ENCODE peak calls at places on chromosome 14, in six cellular contexts. A, J, V, I, S and X are unnamed samples.

GRCh38 chr14:51552275-51552674 is 99.4 kb upstream of the FRMD6 start:
- DNase-seq in A (no peak), J (no peak), V (no peak), I (no peak), S (no peak), X (no peak)

GRCh38 chr14:30614155-30614554 is 8.0 kb upstream of the SCFD1 start:
- DNase-seq in A (no peak), J (no peak), V (no peak), I (no peak), S (no peak), X (no peak)

GRCh38 chr14:33455998-33456397 is 494.9 kb downstream of the EGLN3 start:
- DNase-seq in A (no peak), J (peak; percentile 34), V (no peak), I (no peak), S (no peak), X (no peak)

GRCh38 chr14:32588448-32589320 is 259.6 kb downstream of the AKAP6 start:
- DNase-seq in A (no peak), J (peak; percentile 55), V (peak; percentile 65), I (no peak), S (peak; percentile 73), X (peak; percentile 80)

GRCh38 chr14:104181761-104182530 is 43.6 kb downstream of the KIF26A start:
- DNase-seq in A (no peak), J (no peak), V (no peak), I (no peak), S (no peak), X (no peak)

GRCh38 chr14:61337893-61338292 is 16.5 kb downstream of the PRKCH start:
- DNase-seq in A (peak; percentile 36), J (no peak), V (no peak), I (no peak), S (no peak), X (no peak)

GRCh38 chr14:92557544-92557912 is 43.9 kb downstream of the RIN3 start:
- DNase-seq in A (no peak), J (no peak), V (no peak), I (no peak), S (no peak), X (no peak)

GRCh38 chr14:32350020-32350419 is 20.9 kb downstream of the AKAP6 start:
- DNase-seq in A (no peak), J (no peak), V (no peak), I (no peak), S (no peak), X (no peak)

GRCh38 chr14:95043732-95044462 is 113.4 kb downstream of the DICER1 start:
- DNase-seq in A (no peak), J (no peak), V (no peak), I (no peak), S (no peak), X (no peak)

GRCh38 chr14:99779751-99780150 is 13.5 kb upstream of the EML1 start:
- DNase-seq in A (no peak), J (peak; percentile 74), V (no peak), I (peak; percentile 73), S (no peak), X (peak; percentile 48)

GRCh38 chr14:62373889-62374394 is 611.7 kb downstream of the SNAPC1 start:
- DNase-seq in A (no peak), J (peak; percentile 18), V (no peak), I (no peak), S (no peak), X (no peak)

GRCh38 chr14:32934891-32935633 is 3.6 kb upstream of the NPAS3 start:
- DNase-seq in A (no peak), J (peak; percentile 23), V (no peak), I (no peak), S (no peak), X (no peak)

GRCh38 chr14:57982161-57982560 is 116.3 kb upstream of the SLC35F4 start:
- DNase-seq in A (no peak), J (no peak), V (no peak), I (no peak), S (no peak), X (no peak)

GRCh38 chr14:89899917-89900680 is 54.4 kb downstream of the EFCAB11 start:
- DNase-seq in A (no peak), J (no peak), V (peak; percentile 39), I (no peak), S (peak; percentile 54), X (peak; percentile 54)

GRCh38 chr14:51365241-51365940 is 125.3 kb downstream of the TMX1 start:
- DNase-seq in A (no peak), J (no peak), V (peak; percentile 16), I (no peak), S (peak; percentile 43), X (peak; percentile 45)

GRCh38 chr14:60686865-60687264 is 37.3 kb downstream of the SIX4 start:
- DNase-seq in A (no peak), J (no peak), V (no peak), I (no peak), S (no peak), X (no peak)

GRCh38 chr14:106174206-106174605 is 647.8 kb downstream of the TMEM121 start:
- DNase-seq in A (peak; percentile 19), J (no peak), V (no peak), I (no peak), S (no peak), X (no peak)

GRCh38 chr14:71115306-71115705 is 208.0 kb downstream of the PCNX1 start:
- DNase-seq in A (no peak), J (no peak), V (no peak), I (no peak), S (no peak), X (no peak)

GRCh38 chr14:76917759-76918175 is 91.6 kb downstream of the LRRC74A start:
- DNase-seq in A (no peak), J (peak; percentile 21), V (no peak), I (no peak), S (peak; percentile 19), X (no peak)
- H3K4me3 ChIP-seq in A (no peak overlapping the region), J (no peak overlapping the region), V (no peak overlapping the region), I (no peak overlapping the region), S (peak overlapping the region; percentile 11), X (no peak overlapping the region)

GRCh38 chr14:93999573-93999972 is 2.5 kb downstream of the CCDC197 start:
- DNase-seq in A (no peak), J (no peak), V (no peak), I (no peak), S (no peak), X (no peak)
- TF ChIP-seq CTCF in A (no peak), J (no peak), V (no peak), I (no peak), S (no peak), X (no peak)

GRCh38 chr14:54207991-54208520 is 188.8 kb upstream of the CDKN3 start:
- DNase-seq in A (no peak), J (peak; percentile 47), V (peak; percentile 52), I (no peak), S (no peak), X (no peak)

GRCh38 chr14:54209501-54210231 is 187.1 kb upstream of the CDKN3 start:
- DNase-seq in A (no peak), J (peak; percentile 88), V (peak; percentile 38), I (no peak), S (peak; percentile 66), X (no peak)

GRCh38 chr14:54213531-54213930 is 183.3 kb upstream of the CDKN3 start:
- DNase-seq in A (no peak), J (peak; percentile 71), V (no peak), I (no peak), S (no peak), X (no peak)

GRCh38 chr14:54208751-54209150 is 188.1 kb upstream of the CDKN3 start:
- DNase-seq in A (no peak), J (no peak), V (no peak), I (no peak), S (no peak), X (no peak)

GRCh38 chr14:54211562-54212308 is 185.1 kb upstream of the CDKN3 start:
- DNase-seq in A (no peak), J (peak; percentile 96), V (peak; percentile 61), I (peak; percentile 74), S (peak; percentile 93), X (peak; percentile 93)
- H3K4me3 ChIP-seq in A (no peak overlapping the region), J (no peak overlapping the region), V (no peak overlapping the region), I (no peak overlapping the region), S (no peak overlapping the region), X (peak overlapping the region; percentile 8)

DNA sequence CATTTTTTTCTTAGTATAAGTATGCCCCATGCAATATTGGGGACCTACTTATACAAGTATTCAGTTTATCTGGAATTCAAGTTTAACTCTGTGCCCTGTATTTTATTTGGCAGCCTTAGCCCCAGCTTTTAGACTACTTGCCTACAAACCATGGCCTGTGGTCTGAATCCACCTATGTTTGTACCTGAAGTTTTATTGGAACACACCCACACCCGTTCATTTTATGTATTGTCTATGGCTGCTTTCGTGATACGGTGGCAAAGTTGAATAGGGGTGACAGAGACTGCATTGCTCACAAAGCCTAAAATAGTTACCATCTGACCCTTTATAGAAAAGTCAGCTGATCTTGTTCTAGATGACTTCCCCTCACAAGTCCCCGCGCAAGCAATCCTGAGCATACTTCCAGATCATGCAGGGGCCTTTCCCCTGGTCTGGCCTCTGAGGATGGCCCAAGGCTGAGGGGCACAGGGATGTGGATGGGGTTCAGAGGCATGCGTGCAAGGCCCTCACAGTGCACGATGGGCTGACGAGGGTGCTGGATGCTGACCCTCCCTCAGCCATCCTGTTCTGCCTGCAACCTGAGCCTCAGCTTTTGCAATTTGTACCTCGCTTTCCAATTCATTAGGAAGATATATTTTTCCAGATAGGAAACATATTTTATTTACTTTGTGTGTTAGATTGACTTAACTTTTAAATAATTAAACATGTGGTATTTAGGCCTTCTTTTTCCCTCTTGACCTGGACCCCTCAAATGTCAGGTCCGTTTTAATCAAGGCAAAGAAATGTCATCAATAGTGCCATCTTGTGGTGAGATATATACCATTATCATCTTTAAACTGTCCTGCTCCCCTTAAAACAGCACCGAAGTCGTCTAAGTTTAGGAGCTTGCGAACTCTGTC is 527.3 kb upstream of the CCDC196 start:
- DNase-seq in A (no peak), J (peak; percentile 17), V (peak; percentile 25), I (no peak), S (peak; percentile 56), X (peak; percentile 56)
- TF ChIP-seq CTCF in A (peak; percentile 51), J (peak; percentile 22), V (peak; percentile 39), I (peak; percentile 28), S (peak; percentile 38), X (peak; percentile 42)

DNA sequence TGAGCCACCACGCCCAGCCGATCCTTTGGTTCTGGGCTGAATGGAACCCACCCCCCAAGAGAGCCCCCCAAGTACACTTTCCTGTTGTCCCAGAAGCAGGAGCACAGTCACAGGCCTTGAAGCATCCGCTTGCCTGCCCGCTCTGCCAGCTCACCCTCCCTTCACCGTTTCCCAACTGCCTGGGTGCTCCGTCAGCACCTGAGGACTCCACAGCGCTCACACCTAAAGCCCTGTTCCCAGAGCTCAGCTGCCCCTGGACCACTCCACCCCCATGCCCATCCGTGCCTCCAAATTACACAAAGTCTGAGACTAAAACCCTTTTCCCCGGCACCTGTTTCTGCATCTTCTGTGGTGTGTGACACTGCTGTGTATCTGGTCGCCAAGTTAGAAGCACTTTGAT is 44.3 kb upstream of the TRAF3 start:
- DNase-seq in A (no peak), J (no peak), V (no peak), I (no peak), S (no peak), X (no peak)
- H3K4me3 ChIP-seq in A (no peak overlapping the region), J (no peak overlapping the region), V (no peak overlapping the region), I (no peak overlapping the region), S (no peak overlapping the region), X (no peak overlapping the region)